ENCODE peak calls at places on chromosomes 1 and 21, in eight cellular contexts. C, F, N, X, Z, K, U and J are unnamed samples.

GRCh38 chr1:207703712-207704111 is 48.1 kb upstream of the CD46 start:
- DNase-seq in C (no peak), F (no peak), N (no peak), X (no peak), Z (no peak), K (no peak), U (no peak), J (no peak)

GRCh38 chr1:244011796-244012195 is 39.3 kb upstream of the ZBTB18 start:
- DNase-seq in C (no peak), F (no peak), N (no peak), X (no peak), Z (no peak), K (no peak), U (no peak), J (no peak)

GRCh38 chr1:115496904-115497527 is 144.8 kb upstream of the VANGL1 start:
- DNase-seq in C (no peak), F (no peak), N (peak; percentile 86), X (no peak), Z (peak; percentile 59), K (no peak), U (no peak), J (peak; percentile 25)

GRCh38 chr1:229079196-229079595 is 191.7 kb upstream of the RAB4A start:
- DNase-seq in C (no peak), F (no peak), N (no peak), X (no peak), Z (no peak), K (no peak), U (no peak), J (no peak)

GRCh38 chr21:29298348-29299045 is at the start of gene BACH1:
- DNase-seq in C (peak; percentile 91), F (peak; percentile 85), N (peak; percentile 93), X (peak; percentile 87), Z (peak; percentile 86), K (peak; percentile 95), U (peak; percentile 92), J (peak; percentile 91)

GRCh38 chr1:93196591-93196990 is 16.1 kb downstream of the CCDC18 start:
- DNase-seq in C (no peak), F (no peak), N (peak; percentile 5), X (no peak), Z (peak; percentile 27), K (no peak), U (no peak), J (no peak)

GRCh38 chr1:172885976-172886375 is 164.8 kb downstream of the TNFSF18 start:
- DNase-seq in C (no peak), F (no peak), N (peak; percentile 35), X (no peak), Z (peak; percentile 86), K (no peak), U (no peak), J (no peak)

GRCh38 chr1:50110656-50111055 is 1.9 kb downstream of the ELAVL4 start:
- DNase-seq in C (no peak), F (no peak), N (no peak), X (no peak), Z (no peak), K (no peak), U (peak; percentile 62), J (no peak)

GRCh38 chr1:22166439-22166838 is 23.5 kb upstream of the WNT4 start:
- DNase-seq in C (no peak), F (no peak), N (peak; percentile 37), X (no peak), Z (no peak), K (no peak), U (no peak), J (no peak)

GRCh38 chr1:46492269-46492853 is 2.7 kb downstream of the DMBX1 start:
- DNase-seq in C (no peak), F (no peak), N (no peak), X (no peak), Z (no peak), K (no peak), U (no peak), J (no peak)

GRCh38 chr1:172909606-172910326 is 141.0 kb downstream of the TNFSF18 start:
- DNase-seq in C (no peak), F (no peak), N (peak; percentile 53), X (no peak), Z (peak; percentile 97), K (no peak), U (no peak), J (no peak)

GRCh38 chr1:113389356-113389952 is 861 bp upstream of the MAGI3 start:
- DNase-seq in C (no peak), F (no peak), N (peak; percentile 32), X (no peak), Z (no peak), K (no peak), U (no peak), J (no peak)

GRCh38 chr1:91402023-91402422 is 2.6 kb downstream of the HFM1 start:
- DNase-seq in C (no peak), F (no peak), N (peak; percentile 28), X (no peak), Z (peak; percentile 44), K (no peak), U (no peak), J (no peak)

GRCh38 chr1:116435806-116436486 is 62.9 kb downstream of the ATP1A1 start:
- DNase-seq in C (no peak), F (no peak), N (no peak), X (no peak), Z (no peak), K (no peak), U (no peak), J (no peak)

GRCh38 chr21:30257773-30258172 is 25.0 kb downstream of the KRTAP24-1 start:
- DNase-seq in C (no peak), F (no peak), N (peak; percentile 84), X (no peak), Z (peak; percentile 73), K (no peak), U (no peak), J (no peak)

GRCh38 chr1:154208677-154209390 is 2.7 kb upstream of the CFAP141 start:
- DNase-seq in C (no peak), F (no peak), N (no peak), X (no peak), Z (no peak), K (no peak), U (peak; percentile 27), J (no peak)

GRCh38 chr1:199135901-199136300 is 497.1 kb downstream of the PTPRC start:
- DNase-seq in C (no peak), F (no peak), N (no peak), X (no peak), Z (no peak), K (no peak), U (no peak), J (no peak)

GRCh38 chr1:56132520-56132919 is 446.8 kb downstream of the PLPP3 start:
- DNase-seq in C (no peak), F (no peak), N (no peak), X (peak; percentile 28), Z (no peak), K (no peak), U (no peak), J (no peak)

GRCh38 chr1:176501596-176501995 is 38.6 kb downstream of the PAPPA2 start:
- DNase-seq in C (no peak), F (no peak), N (peak; percentile 16), X (no peak), Z (peak; percentile 62), K (no peak), U (no peak), J (no peak)

GRCh38 chr1:165662186-165662585 is 31.2 kb downstream of the MGST3 start:
- DNase-seq in C (no peak), F (no peak), N (no peak), X (no peak), Z (no peak), K (no peak), U (no peak), J (no peak)

GRCh38 chr21:45386728-45387371 is 18.1 kb upstream of the COL18A1 start:
- DNase-seq in C (peak; percentile 88), F (peak; percentile 93), N (peak; percentile 46), X (peak; percentile 54), Z (peak; percentile 98), K (peak; percentile 66), U (peak; percentile 85), J (no peak)
- TF ChIP-seq CTCF in C (peak; percentile 14), F (peak; percentile 39), N (peak; percentile 14), X (peak; percentile 51), Z (peak; percentile 39), K (peak; percentile 36), U (peak; percentile 51), J (peak; percentile 39)

DNA sequence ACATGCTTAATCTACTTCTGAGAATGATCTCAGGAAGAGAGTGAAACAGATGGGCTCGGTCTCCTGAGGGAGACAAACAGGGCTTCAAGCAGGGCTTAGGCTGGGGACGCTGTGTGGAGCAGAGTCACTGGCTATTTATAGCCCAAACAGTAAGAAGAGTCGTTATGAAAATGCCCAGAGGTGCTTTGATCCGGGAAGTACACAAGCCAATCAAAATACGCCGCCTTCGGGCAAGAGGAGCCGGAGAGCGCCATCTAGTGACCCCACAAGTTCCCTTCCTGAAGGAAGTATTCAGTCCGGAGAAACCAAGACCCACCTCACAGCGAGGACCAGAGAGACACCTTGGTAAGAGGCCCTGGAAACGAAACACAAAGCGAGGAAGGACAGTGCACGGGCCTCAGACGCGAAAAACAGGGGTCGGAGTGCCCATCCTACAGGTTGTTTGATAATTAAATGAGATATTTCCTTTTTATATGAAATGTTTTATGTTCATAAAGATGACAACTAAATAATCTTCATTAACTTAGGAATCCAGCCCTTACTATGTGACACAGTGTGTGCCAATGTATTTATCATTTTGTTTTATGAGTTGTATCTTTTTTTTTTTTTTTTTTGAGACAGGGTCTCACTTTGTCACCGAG is 25.0 kb upstream of the SCCPDH start:
- DNase-seq in C (peak; percentile 77), F (peak; percentile 90), N (peak; percentile 89), X (peak; percentile 92), Z (peak; percentile 94), K (peak; percentile 91), U (peak; percentile 96), J (peak; percentile 78)
- TF ChIP-seq CTCF in C (peak; percentile 64), F (peak; percentile 82), N (peak; percentile 86), X (peak; percentile 93), Z (peak; percentile 93), K (peak; percentile 89), U (peak; percentile 82), J (peak; percentile 91)

GRCh38 chr1:63773815-63774616 is at the start of gene ROR1:
- DNase-seq in C (peak; percentile 83), F (peak; percentile 84), N (peak; percentile 81), X (peak; percentile 88), Z (peak; percentile 83), K (peak; percentile 92), U (peak; percentile 87), J (peak; percentile 90)
- TF ChIP-seq CTCF in C (peak; percentile 68), F (peak; percentile 75), N (peak; percentile 61), X (peak; percentile 83), Z (peak; percentile 53), K (peak; percentile 62), U (peak; percentile 64), J (peak; percentile 71)

DNA sequence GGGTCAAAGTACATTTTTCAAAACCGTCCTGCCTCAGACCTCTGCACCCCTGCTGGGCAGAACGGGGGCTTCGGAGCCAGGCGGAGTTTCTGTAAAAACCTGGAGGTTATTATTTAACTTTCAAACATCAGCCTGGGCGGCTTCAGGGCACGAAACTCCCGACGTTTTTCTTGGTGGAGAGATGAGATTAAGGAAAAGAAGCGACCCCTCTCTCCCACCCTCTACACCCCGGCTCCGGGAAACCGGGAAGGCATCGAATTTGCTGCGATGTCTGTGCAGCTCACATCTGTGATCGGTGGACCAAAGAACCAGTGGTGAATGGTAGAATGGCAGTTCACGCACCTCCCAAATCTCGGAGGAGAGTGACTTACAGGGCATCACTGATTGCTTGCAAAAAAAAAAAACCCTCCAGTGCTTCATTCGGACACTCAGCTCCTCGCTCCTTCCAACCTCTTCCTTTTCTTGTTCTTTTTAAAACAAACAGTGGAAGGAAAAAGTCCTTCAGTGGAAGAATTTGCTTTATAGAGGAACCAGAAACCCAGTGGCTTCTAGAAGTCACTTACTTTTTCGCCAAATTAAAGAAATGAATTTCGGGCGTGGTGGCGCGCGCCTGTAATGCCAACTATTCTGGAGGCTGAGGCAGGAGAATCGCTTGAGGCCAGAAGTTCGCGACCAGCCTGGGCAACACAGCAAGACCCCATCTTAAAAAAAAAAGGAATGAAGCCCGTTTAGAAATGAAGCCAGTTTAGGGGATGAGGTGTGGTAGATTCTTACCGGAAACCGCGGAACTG is 875 bp downstream of the PHACTR4 start:
- DNase-seq in C (peak; percentile 40), F (no peak), N (peak; percentile 52), X (peak; percentile 16), Z (peak; percentile 60), K (no peak), U (peak; percentile 60), J (no peak)
- TF ChIP-seq CTCF in C (no peak), F (no peak), N (peak; percentile 25), X (peak; percentile 35), Z (no peak), K (no peak), U (peak; percentile 23), J (peak; percentile 67)